ENCODE peak calls at places on chromosome 1, in ten cellular contexts. One of them, this sample, is unnamed.

GRCh38 chr1:100810360-100810759 is 84.3 kb downstream of the EXTL2 start:
- DNase-seq in A549: no peak
- DNase-seq in left ventricle myocardium inferior: no peak
- DNase-seq in tibial artery: no peak
- DNase-seq in HCT116: no peak
- DNase-seq in mammary epithelial cell: peak; percentile 21
- DNase-seq in colonic mucosa: no peak
- DNase-seq in lower lobe of right lung: no peak
- DNase-seq in spleen: no peak
- DNase-seq in upper lobe of right lung: no peak
- DNase-seq in this sample: peak; percentile 50

GRCh38 chr1:159188375-159188788 is 16.3 kb upstream of the ACKR1 start:
- DNase-seq in colonic mucosa: peak; percentile 28
- DNase-seq in lower lobe of right lung: peak; percentile 75
- DNase-seq in left ventricle myocardium inferior: peak; percentile 60
- DNase-seq in HCT116: no peak
- DNase-seq in A549: no peak
- DNase-seq in tibial artery: no peak
- DNase-seq in upper lobe of right lung: peak; percentile 79
- DNase-seq in spleen: peak; percentile 90
- DNase-seq in mammary epithelial cell: no peak
- DNase-seq in this sample: peak; percentile 59

GRCh38 chr1:63135801-63136200 is 186.6 kb upstream of the FOXD3 start:
- DNase-seq in colonic mucosa: no peak
- DNase-seq in lower lobe of right lung: no peak
- DNase-seq in HCT116: no peak
- DNase-seq in left ventricle myocardium inferior: no peak
- DNase-seq in tibial artery: no peak
- DNase-seq in upper lobe of right lung: no peak
- DNase-seq in A549: no peak
- DNase-seq in mammary epithelial cell: no peak
- DNase-seq in spleen: no peak
- DNase-seq in this sample: no peak

GRCh38 chr1:212853658-212854057 is 4.4 kb upstream of the FLVCR1 start:
- DNase-seq in lower lobe of right lung: no peak
- DNase-seq in colonic mucosa: peak; percentile 77
- DNase-seq in A549: peak; percentile 71
- DNase-seq in spleen: no peak
- DNase-seq in left ventricle myocardium inferior: no peak
- DNase-seq in mammary epithelial cell: no peak
- DNase-seq in tibial artery: no peak
- DNase-seq in HCT116: no peak
- DNase-seq in upper lobe of right lung: no peak
- DNase-seq in this sample: no peak

GRCh38 chr1:194870860-194871259 is 1684.4 kb upstream of the B3GALT2 start:
- DNase-seq in HCT116: no peak
- DNase-seq in lower lobe of right lung: no peak
- DNase-seq in colonic mucosa: no peak
- DNase-seq in spleen: no peak
- DNase-seq in A549: no peak
- DNase-seq in mammary epithelial cell: no peak
- DNase-seq in left ventricle myocardium inferior: no peak
- DNase-seq in upper lobe of right lung: no peak
- DNase-seq in tibial artery: no peak
- DNase-seq in this sample: no peak

GRCh38 chr1:99599678-99600175 is 46.2 kb upstream of the PALMD start:
- DNase-seq in colonic mucosa: no peak
- DNase-seq in lower lobe of right lung: no peak
- DNase-seq in left ventricle myocardium inferior: peak; percentile 33
- DNase-seq in tibial artery: no peak
- DNase-seq in upper lobe of right lung: no peak
- DNase-seq in HCT116: peak; percentile 0
- DNase-seq in spleen: no peak
- DNase-seq in A549: peak; percentile 7
- DNase-seq in mammary epithelial cell: peak; percentile 57
- DNase-seq in this sample: peak; percentile 68

GRCh38 chr1:206047271-206047670 is 5.7 kb upstream of the RHEX start:
- DNase-seq in lower lobe of right lung: no peak
- DNase-seq in mammary epithelial cell: no peak
- DNase-seq in HCT116: no peak
- DNase-seq in colonic mucosa: no peak
- DNase-seq in left ventricle myocardium inferior: no peak
- DNase-seq in spleen: no peak
- DNase-seq in upper lobe of right lung: no peak
- DNase-seq in A549: no peak
- DNase-seq in tibial artery: no peak
- DNase-seq in this sample: no peak

GRCh38 chr1:163980391-163980790 is 578.6 kb upstream of the PBX1 start:
- DNase-seq in lower lobe of right lung: no peak
- DNase-seq in colonic mucosa: no peak
- DNase-seq in mammary epithelial cell: no peak
- DNase-seq in tibial artery: no peak
- DNase-seq in spleen: no peak
- DNase-seq in upper lobe of right lung: no peak
- DNase-seq in HCT116: no peak
- DNase-seq in A549: no peak
- DNase-seq in left ventricle myocardium inferior: no peak
- DNase-seq in this sample: no peak

GRCh38 chr1:73800376-73800775 is 397.6 kb downstream of the LRRIQ3 start:
- DNase-seq in spleen: no peak
- DNase-seq in upper lobe of right lung: no peak
- DNase-seq in left ventricle myocardium inferior: no peak
- DNase-seq in colonic mucosa: no peak
- DNase-seq in mammary epithelial cell: peak; percentile 60
- DNase-seq in HCT116: no peak
- DNase-seq in lower lobe of right lung: no peak
- DNase-seq in tibial artery: no peak
- DNase-seq in A549: no peak
- DNase-seq in this sample: peak; percentile 67

GRCh38 chr1:93079685-93080141 is 630 bp downstream of the MTF2 start:
- DNase-seq in A549: no peak
- DNase-seq in left ventricle myocardium inferior: no peak
- DNase-seq in mammary epithelial cell: peak; percentile 11
- DNase-seq in lower lobe of right lung: peak; percentile 51
- DNase-seq in HCT116: no peak
- DNase-seq in tibial artery: no peak
- DNase-seq in colonic mucosa: peak; percentile 51
- DNase-seq in upper lobe of right lung: peak; percentile 70
- DNase-seq in spleen: peak; percentile 79
- DNase-seq in this sample: peak; percentile 16

DNA sequence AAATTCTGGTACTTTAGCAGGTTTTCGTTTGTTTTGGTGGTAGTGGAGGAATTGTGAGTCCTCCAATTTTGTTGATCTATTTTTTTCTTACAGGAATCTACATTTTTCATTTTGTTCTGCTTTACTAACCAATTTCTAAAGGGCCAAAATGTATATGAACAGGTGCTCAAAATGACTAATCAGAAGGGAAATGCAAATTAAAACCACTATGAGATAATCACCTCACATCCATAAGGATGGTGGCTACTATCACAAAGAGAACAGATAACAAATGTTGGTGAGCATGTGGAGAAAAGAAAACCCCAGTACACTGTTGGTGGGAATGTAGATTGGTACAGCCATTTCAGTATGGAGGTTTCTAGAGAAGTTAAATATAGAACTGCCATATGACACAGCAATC is 134.2 kb downstream of the LMO4 start:
- DNase-seq in lower lobe of right lung: no peak
- DNase-seq in spleen: no peak
- DNase-seq in HCT116: no peak
- DNase-seq in upper lobe of right lung: no peak
- DNase-seq in A549: no peak
- DNase-seq in tibial artery: no peak
- DNase-seq in colonic mucosa: no peak
- DNase-seq in mammary epithelial cell: no peak
- DNase-seq in left ventricle myocardium inferior: no peak
- DNase-seq in this sample: no peak
- H3K4me3 ChIP-seq in lower lobe of right lung: no peak overlapping the region
- H3K4me3 ChIP-seq in spleen: no peak overlapping the region
- H3K4me3 ChIP-seq in HCT116: no peak overlapping the region
- H3K4me3 ChIP-seq in upper lobe of right lung: no peak overlapping the region
- H3K4me3 ChIP-seq in A549: no peak overlapping the region
- H3K4me3 ChIP-seq in tibial artery: no peak overlapping the region
- H3K4me3 ChIP-seq in colonic mucosa: no peak overlapping the region
- H3K4me3 ChIP-seq in mammary epithelial cell: no peak overlapping the region
- H3K4me3 ChIP-seq in left ventricle myocardium inferior: no peak overlapping the region
- H3K4me3 ChIP-seq in this sample: no peak overlapping the region

DNA sequence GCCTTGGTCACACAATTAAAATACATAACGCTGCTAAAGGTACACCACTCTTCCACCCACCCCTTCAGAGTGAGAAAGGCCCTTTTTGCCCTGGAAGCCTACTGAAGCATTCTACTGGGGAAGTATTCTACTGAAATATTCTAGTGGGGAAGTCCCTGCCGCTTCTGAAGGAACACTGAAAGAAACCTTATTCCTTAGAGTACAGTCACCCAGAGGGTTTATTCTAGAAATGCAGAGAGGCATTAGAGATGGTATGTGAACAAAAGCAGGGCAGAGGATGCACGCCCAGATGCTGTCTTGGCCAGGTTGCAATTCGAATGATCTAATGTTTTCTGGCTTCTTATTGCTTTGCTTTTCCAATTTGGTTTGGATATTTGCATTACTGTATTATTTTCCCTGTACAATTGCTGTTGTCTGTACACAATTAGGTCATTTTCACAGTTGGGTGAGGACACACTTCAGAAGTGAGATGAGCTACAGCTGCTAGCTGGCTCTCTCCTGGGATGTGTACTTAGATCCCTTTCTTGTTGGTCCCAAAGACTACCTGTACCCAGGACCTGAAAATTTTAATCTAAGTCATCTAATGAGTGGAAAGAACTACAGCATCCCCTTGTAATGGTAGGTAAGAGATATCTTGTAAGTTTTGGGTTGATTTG is 37.1 kb downstream of the CCN1 start:
- DNase-seq in left ventricle myocardium inferior: no peak
- DNase-seq in tibial artery: no peak
- DNase-seq in lower lobe of right lung: no peak
- DNase-seq in mammary epithelial cell: no peak
- DNase-seq in upper lobe of right lung: no peak
- DNase-seq in HCT116: no peak
- DNase-seq in colonic mucosa: no peak
- DNase-seq in spleen: no peak
- DNase-seq in A549: no peak
- DNase-seq in this sample: peak; percentile 10
- TF ChIP-seq CTCF in left ventricle myocardium inferior: no peak
- TF ChIP-seq CTCF in tibial artery: no peak
- TF ChIP-seq CTCF in lower lobe of right lung: no peak
- TF ChIP-seq CTCF in mammary epithelial cell: no peak
- TF ChIP-seq CTCF in upper lobe of right lung: no peak
- TF ChIP-seq CTCF in HCT116: no peak
- TF ChIP-seq CTCF in colonic mucosa: no peak
- TF ChIP-seq CTCF in spleen: no peak
- TF ChIP-seq CTCF in A549: no peak
- TF ChIP-seq CTCF in this sample: no peak

GRCh38 chr1:160520999-160521398 is 2.1 kb downstream of the SLAMF6 start:
- DNase-seq in spleen: no peak
- DNase-seq in tibial artery: no peak
- DNase-seq in HCT116: no peak
- DNase-seq in lower lobe of right lung: no peak
- DNase-seq in A549: no peak
- DNase-seq in left ventricle myocardium inferior: no peak
- DNase-seq in mammary epithelial cell: no peak
- DNase-seq in colonic mucosa: no peak
- DNase-seq in upper lobe of right lung: no peak
- DNase-seq in this sample: no peak

GRCh38 chr1:160522136-160522535 is 919 bp downstream of the SLAMF6 start:
- DNase-seq in A549: no peak
- DNase-seq in upper lobe of right lung: no peak
- DNase-seq in left ventricle myocardium inferior: no peak
- DNase-seq in mammary epithelial cell: no peak
- DNase-seq in spleen: no peak
- DNase-seq in lower lobe of right lung: no peak
- DNase-seq in colonic mucosa: no peak
- DNase-seq in HCT116: no peak
- DNase-seq in tibial artery: no peak
- DNase-seq in this sample: no peak

GRCh38 chr1:160521554-160521953 is 1.5 kb downstream of the SLAMF6 start:
- DNase-seq in colonic mucosa: no peak
- DNase-seq in spleen: no peak
- DNase-seq in HCT116: no peak
- DNase-seq in left ventricle myocardium inferior: no peak
- DNase-seq in upper lobe of right lung: no peak
- DNase-seq in lower lobe of right lung: no peak
- DNase-seq in mammary epithelial cell: no peak
- DNase-seq in tibial artery: no peak
- DNase-seq in A549: no peak
- DNase-seq in this sample: no peak

GRCh38 chr1:160520582-160520981 is 2.5 kb downstream of the SLAMF6 start:
- DNase-seq in left ventricle myocardium inferior: no peak
- DNase-seq in upper lobe of right lung: no peak
- DNase-seq in mammary epithelial cell: no peak
- DNase-seq in colonic mucosa: no peak
- DNase-seq in lower lobe of right lung: no peak
- DNase-seq in spleen: no peak
- DNase-seq in A549: no peak
- DNase-seq in tibial artery: no peak
- DNase-seq in HCT116: no peak
- DNase-seq in this sample: peak; percentile 18

GRCh38 chr1:160519542-160520435 is 3.3 kb downstream of the SLAMF6 start:
- DNase-seq in left ventricle myocardium inferior: no peak
- DNase-seq in spleen: no peak
- DNase-seq in A549: peak; percentile 23
- DNase-seq in upper lobe of right lung: no peak
- DNase-seq in colonic mucosa: no peak
- DNase-seq in tibial artery: no peak
- DNase-seq in lower lobe of right lung: no peak
- DNase-seq in mammary epithelial cell: peak; percentile 39
- DNase-seq in HCT116: no peak
- DNase-seq in this sample: peak; percentile 40
- H3K4me3 ChIP-seq in left ventricle myocardium inferior: no peak overlapping the region
- H3K4me3 ChIP-seq in spleen: peak overlapping the region; percentile 34
- H3K4me3 ChIP-seq in A549: no peak overlapping the region
- H3K4me3 ChIP-seq in upper lobe of right lung: peak overlapping the region; percentile 40
- H3K4me3 ChIP-seq in colonic mucosa: no peak overlapping the region
- H3K4me3 ChIP-seq in tibial artery: no peak overlapping the region
- H3K4me3 ChIP-seq in lower lobe of right lung: peak overlapping the region; percentile 38
- H3K4me3 ChIP-seq in mammary epithelial cell: no peak overlapping the region
- H3K4me3 ChIP-seq in HCT116: no peak overlapping the region
- H3K4me3 ChIP-seq in this sample: no peak overlapping the region

DNA sequence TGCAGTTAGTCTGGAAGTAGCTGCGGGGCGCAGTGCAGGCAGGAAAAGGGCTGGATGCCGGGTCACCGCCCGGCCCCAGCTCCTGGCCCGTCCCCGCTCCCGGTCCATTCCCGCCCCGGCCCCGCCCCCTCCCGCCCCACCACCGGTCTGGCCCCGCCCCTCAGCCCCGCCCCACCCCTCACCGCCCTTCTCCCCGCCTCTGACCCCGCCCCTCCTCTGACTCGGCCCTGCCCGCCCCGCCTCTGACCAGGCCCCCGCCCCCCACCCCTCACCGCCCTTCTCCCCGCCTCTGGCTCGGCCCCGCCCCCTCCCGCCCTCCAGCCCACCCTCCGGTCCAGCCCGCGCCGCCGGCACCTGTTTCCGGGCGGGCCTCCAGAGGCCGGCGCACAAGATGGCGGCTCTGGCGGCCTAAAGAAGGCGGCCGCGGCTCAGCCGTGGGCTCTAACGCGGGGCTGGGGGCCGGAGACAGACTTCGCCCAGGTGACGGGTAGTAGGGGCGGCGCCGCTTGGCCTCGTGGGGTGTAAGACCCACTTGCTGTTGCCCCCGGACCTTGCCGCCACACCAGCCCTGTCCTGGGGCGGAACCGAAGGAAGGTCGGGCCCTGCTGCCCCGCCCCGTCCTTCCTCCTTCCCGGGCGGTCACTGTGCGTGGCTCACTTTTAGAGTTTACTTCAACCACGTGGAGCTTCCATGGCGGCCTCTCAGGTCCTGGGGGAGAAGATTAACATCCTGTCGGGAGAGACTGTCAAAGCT is at the start of gene UBIAD1:
- DNase-seq in lower lobe of right lung: peak; percentile 87
- DNase-seq in mammary epithelial cell: peak; percentile 85
- DNase-seq in A549: peak; percentile 72
- DNase-seq in colonic mucosa: peak; percentile 87
- DNase-seq in tibial artery: peak; percentile 77
- DNase-seq in left ventricle myocardium inferior: peak; percentile 87
- DNase-seq in upper lobe of right lung: peak; percentile 92
- DNase-seq in HCT116: peak; percentile 71
- DNase-seq in spleen: peak; percentile 96
- DNase-seq in this sample: peak; percentile 91
- TF ChIP-seq CTCF in lower lobe of right lung: no peak
- TF ChIP-seq CTCF in mammary epithelial cell: peak; percentile 42
- TF ChIP-seq CTCF in A549: no peak
- TF ChIP-seq CTCF in colonic mucosa: no peak
- TF ChIP-seq CTCF in tibial artery: no peak
- TF ChIP-seq CTCF in left ventricle myocardium inferior: peak; percentile 43
- TF ChIP-seq CTCF in upper lobe of right lung: no peak
- TF ChIP-seq CTCF in HCT116: no peak
- TF ChIP-seq CTCF in spleen: no peak
- TF ChIP-seq CTCF in this sample: peak; percentile 33